ENCODE peak calls at places on chromosomes 1 and 21, in eight cellular contexts. One of them, this sample, is unnamed.

GRCh38 chr1:97258597-97258996 is 537.0 kb downstream of the PTBP2 start:
- DNase-seq in progenitor cell of endocrine pancreas: no peak
- DNase-seq in PC-3: no peak
- DNase-seq in fibroblast of mammary gland: no peak
- DNase-seq in omental fat pad: no peak
- DNase-seq in dorsolateral prefrontal cortex: no peak
- DNase-seq in sigmoid colon: no peak
- DNase-seq in tibial nerve: no peak
- DNase-seq in this sample: no peak

GRCh38 chr1:153658400-153659174 is at the start of gene SNAPIN:
- DNase-seq in tibial nerve: peak
- DNase-seq in dorsolateral prefrontal cortex: peak
- DNase-seq in omental fat pad: peak
- DNase-seq in progenitor cell of endocrine pancreas: peak
- DNase-seq in sigmoid colon: peak
- DNase-seq in fibroblast of mammary gland: peak
- DNase-seq in PC-3: peak
- DNase-seq in this sample: peak

GRCh38 chr1:169124459-169124858 is 18.0 kb downstream of the ATP1B1 start:
- DNase-seq in sigmoid colon: no peak
- DNase-seq in fibroblast of mammary gland: no peak
- DNase-seq in PC-3: peak
- DNase-seq in dorsolateral prefrontal cortex: no peak
- DNase-seq in progenitor cell of endocrine pancreas: no peak
- DNase-seq in omental fat pad: no peak
- DNase-seq in tibial nerve: no peak
- DNase-seq in this sample: no peak

GRCh38 chr1:18319099-18319498 is 161.6 kb upstream of the KLHDC7A start:
- DNase-seq in fibroblast of mammary gland: no peak
- DNase-seq in omental fat pad: no peak
- DNase-seq in tibial nerve: no peak
- DNase-seq in dorsolateral prefrontal cortex: no peak
- DNase-seq in PC-3: no peak
- DNase-seq in progenitor cell of endocrine pancreas: no peak
- DNase-seq in sigmoid colon: no peak
- DNase-seq in this sample: no peak

GRCh38 chr1:163824490-163824889 is 502.7 kb downstream of the NUF2 start:
- DNase-seq in tibial nerve: no peak
- DNase-seq in omental fat pad: no peak
- DNase-seq in dorsolateral prefrontal cortex: no peak
- DNase-seq in fibroblast of mammary gland: no peak
- DNase-seq in PC-3: no peak
- DNase-seq in sigmoid colon: no peak
- DNase-seq in progenitor cell of endocrine pancreas: no peak
- DNase-seq in this sample: no peak

GRCh38 chr1:101235696-101236545 is 898 bp upstream of the S1PR1 start:
- DNase-seq in sigmoid colon: peak
- DNase-seq in fibroblast of mammary gland: peak
- DNase-seq in dorsolateral prefrontal cortex: no peak
- DNase-seq in progenitor cell of endocrine pancreas: peak
- DNase-seq in omental fat pad: no peak
- DNase-seq in tibial nerve: no peak
- DNase-seq in PC-3: peak
- DNase-seq in this sample: peak

GRCh38 chr21:44508711-44509445 is 31.1 kb downstream of the KRTAP10-1 start:
- DNase-seq in omental fat pad: no peak
- DNase-seq in dorsolateral prefrontal cortex: no peak
- DNase-seq in progenitor cell of endocrine pancreas: no peak
- DNase-seq in sigmoid colon: no peak
- DNase-seq in tibial nerve: no peak
- DNase-seq in PC-3: no peak
- DNase-seq in fibroblast of mammary gland: no peak
- DNase-seq in this sample: no peak

GRCh38 chr1:151494741-151495281 is 16.4 kb upstream of the CGN start:
- DNase-seq in tibial nerve: no peak
- DNase-seq in sigmoid colon: no peak
- DNase-seq in fibroblast of mammary gland: peak
- DNase-seq in dorsolateral prefrontal cortex: no peak
- DNase-seq in omental fat pad: no peak
- DNase-seq in PC-3: peak
- DNase-seq in progenitor cell of endocrine pancreas: no peak
- DNase-seq in this sample: peak

GRCh38 chr1:82538876-82539275 is 738.1 kb downstream of the ADGRL2 start:
- DNase-seq in progenitor cell of endocrine pancreas: no peak
- DNase-seq in tibial nerve: no peak
- DNase-seq in fibroblast of mammary gland: peak
- DNase-seq in omental fat pad: no peak
- DNase-seq in dorsolateral prefrontal cortex: no peak
- DNase-seq in sigmoid colon: no peak
- DNase-seq in PC-3: no peak
- DNase-seq in this sample: no peak

GRCh38 chr1:46643368-46643775 is 24.8 kb downstream of the ATPAF1 start:
- DNase-seq in progenitor cell of endocrine pancreas: no peak
- DNase-seq in omental fat pad: no peak
- DNase-seq in fibroblast of mammary gland: peak
- DNase-seq in dorsolateral prefrontal cortex: no peak
- DNase-seq in PC-3: peak
- DNase-seq in sigmoid colon: peak
- DNase-seq in tibial nerve: no peak
- DNase-seq in this sample: no peak

GRCh38 chr1:208565761-208566440 is 321.7 kb upstream of the PLXNA2 start:
- DNase-seq in sigmoid colon: no peak
- DNase-seq in progenitor cell of endocrine pancreas: no peak
- DNase-seq in fibroblast of mammary gland: no peak
- DNase-seq in PC-3: no peak
- DNase-seq in omental fat pad: no peak
- DNase-seq in tibial nerve: no peak
- DNase-seq in dorsolateral prefrontal cortex: no peak
- DNase-seq in this sample: no peak

GRCh38 chr1:209742409-209743144 is 13.3 kb upstream of the TRAF3IP3 start:
- DNase-seq in sigmoid colon: no peak
- DNase-seq in omental fat pad: no peak
- DNase-seq in tibial nerve: no peak
- DNase-seq in dorsolateral prefrontal cortex: peak
- DNase-seq in fibroblast of mammary gland: peak
- DNase-seq in PC-3: no peak
- DNase-seq in progenitor cell of endocrine pancreas: no peak
- DNase-seq in this sample: no peak

GRCh38 chr1:171898956-171899355 is 57.7 kb downstream of the DNM3 start:
- DNase-seq in PC-3: no peak
- DNase-seq in sigmoid colon: peak
- DNase-seq in omental fat pad: no peak
- DNase-seq in fibroblast of mammary gland: no peak
- DNase-seq in progenitor cell of endocrine pancreas: no peak
- DNase-seq in tibial nerve: no peak
- DNase-seq in dorsolateral prefrontal cortex: peak
- DNase-seq in this sample: no peak

GRCh38 chr1:208203127-208203847 is 40.9 kb downstream of the PLXNA2 start:
- DNase-seq in PC-3: peak
- DNase-seq in sigmoid colon: no peak
- DNase-seq in dorsolateral prefrontal cortex: peak
- DNase-seq in progenitor cell of endocrine pancreas: no peak
- DNase-seq in omental fat pad: no peak
- DNase-seq in tibial nerve: peak
- DNase-seq in fibroblast of mammary gland: peak
- DNase-seq in this sample: no peak

GRCh38 chr1:101088431-101088830 is 62.8 kb upstream of the DPH5 start:
- DNase-seq in PC-3: no peak
- DNase-seq in progenitor cell of endocrine pancreas: no peak
- DNase-seq in fibroblast of mammary gland: peak
- DNase-seq in omental fat pad: no peak
- DNase-seq in sigmoid colon: no peak
- DNase-seq in dorsolateral prefrontal cortex: no peak
- DNase-seq in tibial nerve: no peak
- DNase-seq in this sample: no peak

GRCh38 chr1:203148127-203148526 is 20.6 kb downstream of the ADORA1 start:
- DNase-seq in PC-3: peak
- DNase-seq in fibroblast of mammary gland: no peak
- DNase-seq in omental fat pad: no peak
- DNase-seq in progenitor cell of endocrine pancreas: no peak
- DNase-seq in dorsolateral prefrontal cortex: no peak
- DNase-seq in sigmoid colon: no peak
- DNase-seq in tibial nerve: no peak
- DNase-seq in this sample: no peak

DNA sequence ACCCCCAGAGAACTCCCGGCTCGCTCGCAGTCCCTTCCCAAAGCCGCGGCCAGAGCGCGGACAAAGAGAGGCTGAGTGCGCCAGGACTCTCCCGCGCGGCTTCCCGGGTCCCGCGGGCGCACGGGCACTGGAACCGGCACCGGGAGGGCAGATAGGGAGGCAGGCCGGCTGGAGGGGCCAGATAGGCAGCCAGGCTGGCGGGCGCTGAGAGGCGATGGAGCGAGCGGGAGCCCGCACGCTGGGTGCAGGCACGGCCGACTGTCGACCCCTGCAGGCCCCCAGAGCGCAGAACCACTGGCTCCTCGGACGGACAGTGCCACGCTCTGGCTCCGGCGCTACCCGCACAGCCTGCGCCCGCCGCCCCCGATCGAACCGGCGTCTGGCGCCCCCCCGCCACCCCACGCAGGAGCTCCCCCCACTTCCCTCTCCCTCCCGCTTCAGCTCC is 634 bp downstream of the SLC6A9 start:
- DNase-seq in fibroblast of mammary gland: peak
- DNase-seq in PC-3: no peak
- DNase-seq in sigmoid colon: peak
- DNase-seq in tibial nerve: no peak
- DNase-seq in omental fat pad: no peak
- DNase-seq in progenitor cell of endocrine pancreas: peak
- DNase-seq in dorsolateral prefrontal cortex: peak
- DNase-seq in this sample: peak
- TF ChIP-seq CTCF in fibroblast of mammary gland: no peak
- TF ChIP-seq CTCF in PC-3: peak
- TF ChIP-seq CTCF in sigmoid colon: no peak
- TF ChIP-seq CTCF in tibial nerve: peak
- TF ChIP-seq CTCF in omental fat pad: no peak
- TF ChIP-seq CTCF in progenitor cell of endocrine pancreas: peak
- TF ChIP-seq CTCF in dorsolateral prefrontal cortex: peak
- TF ChIP-seq CTCF in this sample: peak

DNA sequence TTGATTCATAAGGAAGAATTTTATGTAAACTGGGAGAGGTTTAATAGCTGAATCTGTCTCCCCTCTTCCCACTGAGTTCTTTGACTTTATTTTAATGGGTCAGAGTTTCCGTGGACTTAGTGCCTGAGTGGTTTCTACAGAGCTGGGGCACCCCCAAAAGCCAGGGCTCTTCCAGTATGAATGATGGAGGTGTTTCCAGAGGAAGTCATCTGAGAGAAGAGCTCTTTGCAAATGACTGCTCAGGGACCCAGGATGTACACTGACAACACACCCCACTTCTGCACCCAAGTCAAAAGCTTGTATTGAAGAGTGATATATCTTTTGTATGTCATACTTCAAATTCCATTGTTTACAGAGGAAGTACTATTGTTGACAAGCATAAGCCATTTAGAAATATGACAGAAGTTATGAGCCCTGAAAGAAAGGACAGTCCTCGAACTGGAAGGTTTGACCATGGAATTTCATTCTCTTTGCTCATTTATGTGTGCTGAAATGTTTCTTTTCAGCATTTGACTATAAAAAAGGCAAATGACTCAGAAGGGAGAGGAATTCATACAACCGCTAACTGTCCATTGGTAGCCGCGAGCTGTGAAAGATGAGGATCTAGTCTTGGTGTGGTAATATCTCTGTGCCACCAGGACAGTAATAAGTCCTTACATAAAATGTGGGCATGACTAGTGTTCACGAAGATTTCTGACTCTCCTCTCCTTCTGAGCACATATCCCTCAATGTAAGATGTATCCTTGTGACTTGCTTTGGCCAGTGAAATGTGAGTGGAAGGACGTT is 25.4 kb upstream of the LMX1A start:
- DNase-seq in PC-3: peak
- DNase-seq in progenitor cell of endocrine pancreas: no peak
- DNase-seq in omental fat pad: no peak
- DNase-seq in fibroblast of mammary gland: peak
- DNase-seq in sigmoid colon: no peak
- DNase-seq in tibial nerve: no peak
- DNase-seq in dorsolateral prefrontal cortex: no peak
- DNase-seq in this sample: no peak
- TF ChIP-seq CTCF in PC-3: no peak
- TF ChIP-seq CTCF in progenitor cell of endocrine pancreas: no peak
- TF ChIP-seq CTCF in omental fat pad: no peak
- TF ChIP-seq CTCF in fibroblast of mammary gland: no peak
- TF ChIP-seq CTCF in sigmoid colon: no peak
- TF ChIP-seq CTCF in tibial nerve: no peak
- TF ChIP-seq CTCF in dorsolateral prefrontal cortex: no peak
- TF ChIP-seq CTCF in this sample: no peak

GRCh38 chr1:36008546-36009197 is 75.2 kb upstream of the TEKT2 start:
- DNase-seq in dorsolateral prefrontal cortex: no peak
- DNase-seq in omental fat pad: no peak
- DNase-seq in PC-3: peak
- DNase-seq in sigmoid colon: no peak
- DNase-seq in fibroblast of mammary gland: peak
- DNase-seq in tibial nerve: no peak
- DNase-seq in progenitor cell of endocrine pancreas: no peak
- DNase-seq in this sample: no peak

DNA sequence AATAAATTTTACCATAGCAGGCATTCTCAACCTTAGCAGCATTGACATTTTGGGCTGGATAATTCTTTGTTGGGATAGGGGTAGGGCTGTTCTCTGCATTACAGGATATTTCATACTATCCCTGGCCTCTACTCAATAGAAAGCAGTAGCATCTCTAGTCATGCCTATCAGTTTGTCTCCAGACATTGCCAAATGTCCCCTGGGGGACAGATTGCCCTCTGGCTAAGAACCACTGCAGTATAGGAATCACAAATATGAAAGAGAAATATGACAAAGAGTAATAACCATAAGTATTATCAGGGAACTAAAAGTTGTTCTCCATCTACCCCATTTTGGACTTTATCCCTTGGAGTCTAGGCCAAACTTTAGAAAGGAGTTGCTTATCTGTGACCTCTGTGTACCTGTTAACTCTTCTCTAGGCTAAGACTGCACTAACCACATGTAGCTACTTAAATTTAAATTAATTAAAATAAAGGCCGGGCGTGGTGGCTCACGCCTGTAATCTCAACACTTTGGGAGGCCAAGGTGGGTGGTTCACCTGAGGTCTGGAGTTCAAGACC is 76.1 kb downstream of the AGO3 start:
- DNase-seq in progenitor cell of endocrine pancreas: no peak
- DNase-seq in tibial nerve: no peak
- DNase-seq in dorsolateral prefrontal cortex: no peak
- DNase-seq in PC-3: no peak
- DNase-seq in omental fat pad: no peak
- DNase-seq in fibroblast of mammary gland: no peak
- DNase-seq in sigmoid colon: no peak
- DNase-seq in this sample: no peak
- TF ChIP-seq CTCF in progenitor cell of endocrine pancreas: no peak
- TF ChIP-seq CTCF in tibial nerve: no peak
- TF ChIP-seq CTCF in dorsolateral prefrontal cortex: no peak
- TF ChIP-seq CTCF in PC-3: no peak
- TF ChIP-seq CTCF in omental fat pad: no peak
- TF ChIP-seq CTCF in fibroblast of mammary gland: no peak
- TF ChIP-seq CTCF in sigmoid colon: no peak
- TF ChIP-seq CTCF in this sample: no peak

GRCh38 chr21:42533963-42534355 is 20.3 kb downstream of the SLC37A1 start:
- DNase-seq in dorsolateral prefrontal cortex: no peak
- DNase-seq in fibroblast of mammary gland: no peak
- DNase-seq in omental fat pad: no peak
- DNase-seq in PC-3: no peak
- DNase-seq in sigmoid colon: no peak
- DNase-seq in progenitor cell of endocrine pancreas: no peak
- DNase-seq in tibial nerve: no peak
- DNase-seq in this sample: no peak
- TF ChIP-seq CTCF in dorsolateral prefrontal cortex: no peak
- TF ChIP-seq CTCF in fibroblast of mammary gland: no peak
- TF ChIP-seq CTCF in omental fat pad: no peak
- TF ChIP-seq CTCF in PC-3: no peak
- TF ChIP-seq CTCF in sigmoid colon: no peak
- TF ChIP-seq CTCF in progenitor cell of endocrine pancreas: no peak
- TF ChIP-seq CTCF in tibial nerve: no peak
- TF ChIP-seq CTCF in this sample: no peak

GRCh38 chr1:41313661-41314131 is 47.5 kb upstream of the FOXO6 start:
- DNase-seq in PC-3: peak
- DNase-seq in dorsolateral prefrontal cortex: no peak
- DNase-seq in progenitor cell of endocrine pancreas: no peak
- DNase-seq in sigmoid colon: no peak
- DNase-seq in omental fat pad: no peak
- DNase-seq in tibial nerve: no peak
- DNase-seq in fibroblast of mammary gland: peak
- DNase-seq in this sample: peak
- TF ChIP-seq CTCF in PC-3: peak
- TF ChIP-seq CTCF in dorsolateral prefrontal cortex: peak
- TF ChIP-seq CTCF in progenitor cell of endocrine pancreas: peak
- TF ChIP-seq CTCF in sigmoid colon: peak
- TF ChIP-seq CTCF in omental fat pad: no peak
- TF ChIP-seq CTCF in tibial nerve: peak
- TF ChIP-seq CTCF in fibroblast of mammary gland: peak
- TF ChIP-seq CTCF in this sample: peak

This sample was measured in GM10248.